ENCODE peak calls at places on chromosomes 3 and 15, in eight cellular contexts. B is stimulated activated CD4-positive, alpha-beta T cell treated with anti-CD3 and anti-CD28 coated beads, Interleukin-2, amount 100 ng/mL, for 48 hours; S is hippocampal formation; V is iPS-NIHi11; C is epithelial cell of esophagus; H is activated T-helper 9 cell treated with anti-CD3 and anti-CD28 coated beads, Interleukin-2, amount 50 U/mL, for 16 hours; K is CD8-positive, alpha-beta memory T cell; Q is GM18507. E is an unnamed sample.

GRCh38 chr15:84151205-84151931 is 84.2 kb upstream of the GOLGA6L4 start:
- DNase-seq in B (no peak), S (no peak), V (peak), C (no peak), H (no peak), K (no peak), Q (no peak), E (no peak)

GRCh38 chr3:131402391-131403039 is 20.9 kb downstream of the NUDT16 start:
- DNase-seq in B (no peak), S (peak), V (no peak), C (peak), H (no peak), K (no peak), Q (no peak), E (no peak)

GRCh38 chr3:48130321-48130881 is 57.8 kb downstream of the CDC25A start:
- DNase-seq in B (no peak), S (peak), V (peak), C (no peak), H (no peak), K (no peak), Q (no peak), E (no peak)

GRCh38 chr3:148861277-148861869 is 3.7 kb upstream of the CPA3 start:
- DNase-seq in B (no peak), S (peak), V (peak), C (peak), H (no peak), K (peak), Q (peak), E (peak)

GRCh38 chr15:91982401-91982800 is 128.9 kb downstream of the SLCO3A1 start:
- DNase-seq in B (no peak), S (no peak), V (no peak), C (peak), H (no peak), K (no peak), Q (no peak), E (peak)

GRCh38 chr3:29319798-29320197 is 38.9 kb downstream of the RBMS3 start:
- DNase-seq in B (no peak), S (no peak), V (no peak), C (peak), H (no peak), K (no peak), Q (no peak), E (no peak)

GRCh38 chr15:96893159-96893906 is 562.8 kb downstream of the NR2F2 start:
- DNase-seq in B (no peak), S (peak), V (peak), C (peak), H (no peak), K (no peak), Q (no peak), E (peak)

GRCh38 chr15:51680316-51680715 is 987 bp upstream of the SCG3 start:
- DNase-seq in B (no peak), S (peak), V (no peak), C (no peak), H (no peak), K (no peak), Q (no peak), E (no peak)